ENCODE peak calls at places on chromosomes 13 and 19, in seven cellular contexts. One of them, this sample, is unnamed.

GRCh38 chr19:16850133-16850532 is 20.9 kb downstream of the SIN3B start:
- DNase-seq in neural crest cell: no peak
- DNase-seq in Daoy: no peak
- DNase-seq in prostate gland: no peak
- DNase-seq in astrocyte of the spinal cord: peak
- DNase-seq in tibial artery: no peak
- DNase-seq in GM19239: no peak
- DNase-seq in this sample: no peak

GRCh38 chr19:6464070-6464873 is at the start of gene CRB3:
- DNase-seq in GM19239: no peak
- DNase-seq in astrocyte of the spinal cord: no peak
- DNase-seq in tibial artery: no peak
- DNase-seq in Daoy: no peak
- DNase-seq in prostate gland: peak
- DNase-seq in neural crest cell: no peak
- DNase-seq in this sample: no peak

GRCh38 chr13:26257049-26257448 is 3.1 kb downstream of the CDK8 start:
- DNase-seq in neural crest cell: no peak
- DNase-seq in GM19239: no peak
- DNase-seq in astrocyte of the spinal cord: no peak
- DNase-seq in Daoy: no peak
- DNase-seq in tibial artery: no peak
- DNase-seq in prostate gland: no peak
- DNase-seq in this sample: no peak

GRCh38 chr19:34220472-34221063 is 33.8 kb upstream of the GARRE1 start:
- DNase-seq in GM19239: no peak
- DNase-seq in astrocyte of the spinal cord: peak
- DNase-seq in Daoy: peak
- DNase-seq in prostate gland: peak
- DNase-seq in neural crest cell: peak
- DNase-seq in tibial artery: peak
- DNase-seq in this sample: peak

GRCh38 chr13:73828811-73829210 is 305.4 kb downstream of the KLF12 start:
- DNase-seq in tibial artery: no peak
- DNase-seq in neural crest cell: no peak
- DNase-seq in Daoy: no peak
- DNase-seq in astrocyte of the spinal cord: no peak
- DNase-seq in GM19239: no peak
- DNase-seq in prostate gland: no peak
- DNase-seq in this sample: no peak

GRCh38 chr19:5914358-5914774 is 312 bp downstream of the CAPS start:
- DNase-seq in prostate gland: no peak
- DNase-seq in tibial artery: no peak
- DNase-seq in astrocyte of the spinal cord: no peak
- DNase-seq in Daoy: no peak
- DNase-seq in neural crest cell: no peak
- DNase-seq in GM19239: no peak
- DNase-seq in this sample: no peak

GRCh38 chr19:54431255-54431838 is 16.1 kb downstream of the TTYH1 start:
- DNase-seq in prostate gland: peak
- DNase-seq in tibial artery: no peak
- DNase-seq in Daoy: peak
- DNase-seq in astrocyte of the spinal cord: peak
- DNase-seq in GM19239: no peak
- DNase-seq in neural crest cell: no peak
- DNase-seq in this sample: no peak

GRCh38 chr13:30791354-30791921 is 56.1 kb downstream of the ALOX5AP start:
- DNase-seq in tibial artery: no peak
- DNase-seq in Daoy: no peak
- DNase-seq in GM19239: no peak
- DNase-seq in neural crest cell: no peak
- DNase-seq in astrocyte of the spinal cord: peak
- DNase-seq in prostate gland: no peak
- DNase-seq in this sample: no peak

GRCh38 chr13:23378009-23378632 is 55.4 kb downstream of the SACS start:
- DNase-seq in Daoy: peak
- DNase-seq in tibial artery: peak
- DNase-seq in GM19239: peak
- DNase-seq in astrocyte of the spinal cord: peak
- DNase-seq in neural crest cell: no peak
- DNase-seq in prostate gland: no peak
- DNase-seq in this sample: peak

GRCh38 chr13:113319371-113319770 is 22.3 kb downstream of the LAMP1 start:
- DNase-seq in GM19239: no peak
- DNase-seq in tibial artery: no peak
- DNase-seq in prostate gland: no peak
- DNase-seq in Daoy: no peak
- DNase-seq in astrocyte of the spinal cord: no peak
- DNase-seq in neural crest cell: no peak
- DNase-seq in this sample: no peak

GRCh38 chr19:55646889-55647731 is 902 bp upstream of the CCDC106 start:
- DNase-seq in Daoy: no peak
- DNase-seq in GM19239: no peak
- DNase-seq in prostate gland: no peak
- DNase-seq in neural crest cell: no peak
- DNase-seq in astrocyte of the spinal cord: no peak
- DNase-seq in tibial artery: no peak
- DNase-seq in this sample: no peak

GRCh38 chr13:36418022-36418805 is 14.1 kb upstream of the CCNA1 start:
- DNase-seq in GM19239: no peak
- DNase-seq in neural crest cell: no peak
- DNase-seq in tibial artery: no peak
- DNase-seq in prostate gland: no peak
- DNase-seq in Daoy: peak
- DNase-seq in astrocyte of the spinal cord: peak
- DNase-seq in this sample: no peak

GRCh38 chr13:63901630-63902029 is 2486.0 kb upstream of the PCDH20 start:
- DNase-seq in GM19239: no peak
- DNase-seq in astrocyte of the spinal cord: no peak
- DNase-seq in Daoy: no peak
- DNase-seq in prostate gland: no peak
- DNase-seq in tibial artery: no peak
- DNase-seq in neural crest cell: no peak
- DNase-seq in this sample: no peak

GRCh38 chr19:35340431-35340830 is 7.3 kb upstream of the FFAR1 start:
- DNase-seq in astrocyte of the spinal cord: no peak
- DNase-seq in prostate gland: no peak
- DNase-seq in tibial artery: no peak
- DNase-seq in GM19239: no peak
- DNase-seq in Daoy: no peak
- DNase-seq in neural crest cell: no peak
- DNase-seq in this sample: no peak

GRCh38 chr13:32430018-32430747 is 2.3 kb upstream of the N4BP2L1 start:
- DNase-seq in neural crest cell: no peak
- DNase-seq in astrocyte of the spinal cord: no peak
- DNase-seq in GM19239: no peak
- DNase-seq in tibial artery: no peak
- DNase-seq in Daoy: no peak
- DNase-seq in prostate gland: no peak
- DNase-seq in this sample: peak

GRCh38 chr13:23656637-23657036 is 86.4 kb downstream of the TNFRSF19 start:
- DNase-seq in tibial artery: no peak
- DNase-seq in neural crest cell: no peak
- DNase-seq in astrocyte of the spinal cord: peak
- DNase-seq in Daoy: peak
- DNase-seq in GM19239: no peak
- DNase-seq in prostate gland: no peak
- DNase-seq in this sample: no peak

GRCh38 chr19:6161271-6161850 is 25.9 kb downstream of the ACSBG2 start:
- DNase-seq in neural crest cell: no peak
- DNase-seq in tibial artery: no peak
- DNase-seq in GM19239: peak
- DNase-seq in Daoy: peak
- DNase-seq in astrocyte of the spinal cord: no peak
- DNase-seq in prostate gland: no peak
- DNase-seq in this sample: peak

GRCh38 chr19:2255982-2256685 is at the start of gene JSRP1:
- DNase-seq in Daoy: peak
- DNase-seq in astrocyte of the spinal cord: no peak
- DNase-seq in tibial artery: no peak
- DNase-seq in prostate gland: no peak
- DNase-seq in GM19239: no peak
- DNase-seq in neural crest cell: no peak
- DNase-seq in this sample: no peak

GRCh38 chr19:7263066-7263465 is 31.1 kb downstream of the INSR start:
- DNase-seq in Daoy: no peak
- DNase-seq in tibial artery: no peak
- DNase-seq in GM19239: no peak
- DNase-seq in prostate gland: no peak
- DNase-seq in neural crest cell: no peak
- DNase-seq in astrocyte of the spinal cord: no peak
- DNase-seq in this sample: no peak

This sample was measured in Jurkat, Clone E6-1.